ENCODE peak calls at places on chromosomes 13 and 19, in five cellular contexts. V is fibroblast of the aortic adventitia, X is pancreas, Q is AG04449, U is NCI-H2029. T is an unnamed sample.

GRCh38 chr13:36813226-36813625 is 5.8 kb upstream of the RFXAP start:
- DNase-seq in V (no peak), X (no peak), Q (no peak), U (no peak), T (no peak)

GRCh38 chr13:114016321-114017027 is 42.6 kb upstream of the C13orf46 start:
- DNase-seq in V (no peak), X (peak), Q (no peak), U (no peak), T (no peak)

GRCh38 chr13:45084515-45084914 is 35.8 kb upstream of the GTF2F2 start:
- DNase-seq in V (no peak), X (no peak), Q (no peak), U (no peak), T (no peak)

GRCh38 chr13:96052655-96053002 is 572 bp downstream of the UGGT2 start:
- DNase-seq in V (peak), X (no peak), Q (peak), U (peak), T (no peak)

GRCh38 chr19:10927691-10928562 is 512 bp downstream of the YIPF2 start:
- DNase-seq in V (no peak), X (no peak), Q (no peak), U (no peak), T (no peak)

GRCh38 chr13:101272886-101273285 is 143.4 kb downstream of the NALCN start:
- DNase-seq in V (no peak), X (no peak), Q (no peak), U (no peak), T (no peak)

GRCh38 chr19:58474291-58474996 is 1.7 kb upstream of the ZNF446 start:
- DNase-seq in V (peak), X (no peak), Q (peak), U (no peak), T (no peak)

GRCh38 chr13:111213964-111214726 is 99.0 kb downstream of the ARHGEF7 start:
- DNase-seq in V (no peak), X (no peak), Q (no peak), U (peak), T (no peak)

GRCh38 chr19:45768644-45769053 is 403 bp downstream of the SIX5 start:
- DNase-seq in V (no peak), X (peak), Q (no peak), U (peak), T (no peak)

GRCh38 chr13:52449323-52450011 is 967 bp downstream of the VPS36 start:
- DNase-seq in V (no peak), X (no peak), Q (no peak), U (no peak), T (no peak)

GRCh38 chr13:102011539-102011938 is 390.3 kb downstream of the FGF14 start:
- DNase-seq in V (no peak), X (no peak), Q (no peak), U (no peak), T (no peak)

GRCh38 chr13:94351292-94352000 is 128.0 kb downstream of the DCT start:
- DNase-seq in V (peak), X (no peak), Q (peak), U (no peak), T (no peak)

GRCh38 chr19:35206855-35207254 is 21.7 kb downstream of the FAM187B start:
- DNase-seq in V (no peak), X (no peak), Q (no peak), U (no peak), T (no peak)

GRCh38 chr19:40630571-40631160 is 29.5 kb downstream of the LTBP4 start:
- DNase-seq in V (no peak), X (no peak), Q (no peak), U (no peak), T (no peak)

GRCh38 chr19:1851581-1852293 is 3.5 kb upstream of the REXO1 start:
- DNase-seq in V (no peak), X (peak), Q (no peak), U (no peak), T (no peak)

GRCh38 chr19:55580628-55581144 is at the start of gene ZNF579:
- DNase-seq in V (peak), X (peak), Q (no peak), U (peak), T (peak)

GRCh38 chr19:33132425-33132824 is 511 bp downstream of the WDR88 start:
- DNase-seq in V (no peak), X (peak), Q (no peak), U (no peak), T (no peak)

GRCh38 chr19:9913237-9914000 is 22.9 kb downstream of the OLFM2 start:
- DNase-seq in V (no peak), X (peak), Q (no peak), U (no peak), T (no peak)

GRCh38 chr13:100721885-100722512 is 47.4 kb upstream of the TMTC4 start:
- DNase-seq in V (peak), X (no peak), Q (peak), U (peak), T (no peak)

GRCh38 chr13:109707044-109707794 is 79.2 kb downstream of the IRS2 start:
- DNase-seq in V (no peak), X (no peak), Q (no peak), U (peak), T (no peak)

GRCh38 chr13:94713556-94714182 is 1.3 kb upstream of the SOX21 start:
- DNase-seq in V (no peak), X (peak), Q (no peak), U (no peak), T (no peak)

GRCh38 chr13:27128825-27129627 is 42.6 kb downstream of the USP12 start:
- DNase-seq in V (no peak), X (no peak), Q (no peak), U (no peak), T (no peak)

GRCh38 chr19:19146000-19146608 is 7.8 kb upstream of the TMEM161A start:
- DNase-seq in V (peak), X (peak), Q (no peak), U (peak), T (peak)

GRCh38 chr13:39016789-39017188 is 21.1 kb downstream of the PROSER1 start:
- DNase-seq in V (peak), X (no peak), Q (no peak), U (no peak), T (no peak)

GRCh38 chr13:97944396-97945029 is 9.0 kb upstream of the IPO5 start:
- DNase-seq in V (peak), X (no peak), Q (no peak), U (no peak), T (no peak)

GRCh38 chr13:48424212-48424611 is 11.3 kb upstream of the LPAR6 start:
- DNase-seq in V (no peak), X (no peak), Q (no peak), U (no peak), T (no peak)

GRCh38 chr19:18107235-18108083 is 9.9 kb downstream of the MAST3 start:
- DNase-seq in V (no peak), X (no peak), Q (no peak), U (peak), T (no peak)

GRCh38 chr13:101487046-101487830 is 34.8 kb downstream of the ITGBL1 start:
- DNase-seq in V (no peak), X (no peak), Q (no peak), U (no peak), T (no peak)

GRCh38 chr19:3234800-3235199 is 10.3 kb downstream of the CELF5 start:
- DNase-seq in V (no peak), X (no peak), Q (no peak), U (no peak), T (no peak)

GRCh38 chr13:99903140-99903539 is 68.4 kb downstream of the ZIC5 start:
- DNase-seq in V (no peak), X (no peak), Q (no peak), U (no peak), T (no peak)

GRCh38 chr13:75437582-75438318 is 44.2 kb downstream of the TBC1D4 start:
- DNase-seq in V (peak), X (no peak), Q (no peak), U (no peak), T (no peak)

GRCh38 chr13:38880397-38880796 is 110.2 kb downstream of the STOML3 start:
- DNase-seq in V (no peak), X (no peak), Q (no peak), U (no peak), T (no peak)

GRCh38 chr13:92967923-92968322 is 258.7 kb upstream of the GPC6 start:
- DNase-seq in V (peak), X (no peak), Q (no peak), U (no peak), T (no peak)

GRCh38 chr19:10543420-10544241 is at the start of gene ATG4D:
- DNase-seq in V (peak), X (peak), Q (no peak), U (peak), T (peak)

GRCh38 chr19:37905936-37906867 is at the start of gene WDR87:
- DNase-seq in V (peak), X (peak), Q (no peak), U (peak), T (peak)

T was measured in ovary.